ENCODE peak calls at places on chromosome 12, in eight cellular contexts. V is fibroblast of pulmonary artery, O is endodermal cell, Y is cardiac fibroblast, S is fibroblast of the aortic adventitia, Z is fibroblast of lung, W is choroid plexus epithelial cell, X is AG10803. T is an unnamed sample.

GRCh38 chr12:121064116-121064515 is 25.1 kb upstream of the OASL start:
- DNase-seq in V (no peak), O (peak; percentile 28), Y (no peak), S (no peak), Z (no peak), W (no peak), X (no peak), T (no peak)

GRCh38 chr12:8032242-8033152 is at the start of gene FOXJ2:
- DNase-seq in V (peak; percentile 68), O (peak; percentile 93), Y (peak; percentile 79), S (peak; percentile 59), Z (peak; percentile 67), W (peak; percentile 73), X (peak; percentile 64), T (peak; percentile 32)

GRCh38 chr12:42767326-42767954 is 177.9 kb upstream of the PRICKLE1 start:
- DNase-seq in V (no peak), O (no peak), Y (no peak), S (no peak), Z (no peak), W (no peak), X (no peak), T (no peak)

GRCh38 chr12:89994901-89995300 is 286.3 kb upstream of the ATP2B1 start:
- DNase-seq in V (no peak), O (no peak), Y (no peak), S (no peak), Z (no peak), W (no peak), X (no peak), T (no peak)

GRCh38 chr12:87185367-87185766 is 843.8 kb downstream of the C12orf50 start:
- DNase-seq in V (no peak), O (no peak), Y (no peak), S (no peak), Z (no peak), W (no peak), X (no peak), T (no peak)

GRCh38 chr12:57712671-57713070 is 18.7 kb downstream of the OS9 start:
- DNase-seq in V (no peak), O (no peak), Y (no peak), S (no peak), Z (no peak), W (no peak), X (no peak), T (no peak)

GRCh38 chr12:25194211-25194610 is 749 bp downstream of the DNAI7 start:
- DNase-seq in V (no peak), O (no peak), Y (no peak), S (no peak), Z (no peak), W (no peak), X (peak; percentile 57), T (no peak)

GRCh38 chr12:18171571-18171970 is 81.6 kb upstream of the RERGL start:
- DNase-seq in V (peak; percentile 6), O (no peak), Y (no peak), S (peak; percentile 55), Z (peak; percentile 63), W (peak; percentile 23), X (peak; percentile 59), T (no peak)

GRCh38 chr12:33770652-33771051 is 251.6 kb upstream of the ALG10 start:
- DNase-seq in V (no peak), O (no peak), Y (no peak), S (no peak), Z (no peak), W (no peak), X (no peak), T (no peak)

GRCh38 chr12:111424793-111425251 is 19.1 kb downstream of the SH2B3 start:
- DNase-seq in V (no peak), O (peak; percentile 94), Y (no peak), S (no peak), Z (no peak), W (no peak), X (no peak), T (no peak)

GRCh38 chr12:47942327-47943230 is 20.8 kb upstream of the TMEM106C start:
- DNase-seq in V (no peak), O (peak; percentile 92), Y (no peak), S (no peak), Z (no peak), W (peak; percentile 11), X (no peak), T (no peak)

GRCh38 chr12:40986031-40986430 is 202.1 kb upstream of the PDZRN4 start:
- DNase-seq in V (no peak), O (no peak), Y (no peak), S (no peak), Z (no peak), W (no peak), X (no peak), T (no peak)

GRCh38 chr12:11927311-11927935 is 143.3 kb upstream of the BCL2L14 start:
- DNase-seq in V (peak; percentile 75), O (peak; percentile 76), Y (peak; percentile 79), S (peak; percentile 39), Z (peak; percentile 49), W (peak; percentile 79), X (no peak), T (no peak)

GRCh38 chr12:9793774-9794395 is 33.2 kb upstream of the CD69 start:
- DNase-seq in V (no peak), O (no peak), Y (no peak), S (no peak), Z (no peak), W (no peak), X (no peak), T (no peak)

GRCh38 chr12:108214486-108214885 is 85.4 kb downstream of the WSCD2 start:
- DNase-seq in V (peak; percentile 26), O (peak; percentile 95), Y (peak; percentile 6), S (peak; percentile 25), Z (peak; percentile 7), W (peak; percentile 43), X (peak; percentile 16), T (peak; percentile 0)

GRCh38 chr12:16685107-16685506 is 79.1 kb upstream of the LMO3 start:
- DNase-seq in V (peak; percentile 55), O (no peak), Y (peak; percentile 50), S (peak; percentile 47), Z (peak; percentile 1), W (no peak), X (peak; percentile 2), T (peak; percentile 2)

GRCh38 chr12:42056130-42056529 is 88.5 kb downstream of the GXYLT1 start:
- DNase-seq in V (no peak), O (no peak), Y (no peak), S (no peak), Z (no peak), W (no peak), X (no peak), T (no peak)

GRCh38 chr12:120121766-120122293 is 5.3 kb upstream of the RAB35 start:
- DNase-seq in V (no peak), O (no peak), Y (no peak), S (no peak), Z (no peak), W (no peak), X (no peak), T (no peak)

GRCh38 chr12:89648211-89648930 is 60.3 kb downstream of the ATP2B1 start:
- DNase-seq in V (peak; percentile 44), O (peak; percentile 89), Y (peak; percentile 60), S (peak; percentile 57), Z (peak; percentile 60), W (peak; percentile 61), X (no peak), T (peak; percentile 1)

GRCh38 chr12:99111600-99111999 is 466.5 kb downstream of the APAF1 start:
- DNase-seq in V (no peak), O (no peak), Y (no peak), S (no peak), Z (no peak), W (no peak), X (no peak), T (no peak)

GRCh38 chr12:63066136-63066535 is 84.9 kb downstream of the AVPR1A start:
- DNase-seq in V (no peak), O (no peak), Y (no peak), S (no peak), Z (no peak), W (no peak), X (no peak), T (no peak)

GRCh38 chr12:63070709-63071108 is 80.3 kb downstream of the AVPR1A start:
- DNase-seq in V (no peak), O (no peak), Y (no peak), S (no peak), Z (no peak), W (peak; percentile 15), X (no peak), T (peak; percentile 10)

GRCh38 chr12:63066782-63067181 is 84.2 kb downstream of the AVPR1A start:
- DNase-seq in V (no peak), O (peak; percentile 65), Y (no peak), S (no peak), Z (no peak), W (no peak), X (no peak), T (no peak)

GRCh38 chr12:63069860-63070617 is 81.0 kb downstream of the AVPR1A start:
- DNase-seq in V (no peak), O (no peak), Y (no peak), S (no peak), Z (no peak), W (no peak), X (no peak), T (no peak)

DNA sequence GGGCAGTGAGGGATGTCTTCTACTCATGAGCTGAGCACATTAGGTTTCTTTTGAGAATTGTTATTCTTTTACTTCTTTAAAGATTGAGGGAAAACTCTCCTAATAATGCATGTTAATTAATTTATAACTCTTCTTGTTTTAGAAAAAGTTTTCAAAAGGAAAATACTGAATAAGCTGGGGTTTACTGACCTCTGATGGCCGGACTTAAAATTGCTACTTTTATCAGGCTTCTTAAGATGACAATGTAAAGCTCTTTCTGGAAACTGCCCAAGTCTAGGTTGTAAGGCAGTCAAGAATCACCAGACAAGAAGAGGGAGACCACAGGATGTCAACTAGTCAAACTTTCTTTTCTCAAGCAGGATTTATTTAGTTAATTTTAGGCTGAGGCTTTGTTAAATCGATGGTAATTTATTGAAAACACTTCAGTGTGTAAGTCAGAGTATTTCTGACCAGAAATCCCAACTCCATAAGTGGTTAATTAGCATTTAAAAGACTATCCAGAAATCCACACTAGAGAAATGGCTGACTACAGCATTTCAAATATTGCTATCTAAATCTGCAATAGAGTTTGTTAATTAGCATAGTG is 82.1 kb downstream of the AVPR1A start:
- DNase-seq in V (peak; percentile 76), O (no peak), Y (peak; percentile 82), S (peak; percentile 87), Z (peak; percentile 76), W (peak; percentile 93), X (peak; percentile 65), T (peak; percentile 68)
- TF ChIP-seq CTCF in V (peak; percentile 59), O (peak; percentile 84), Y (peak; percentile 52), S (peak; percentile 56), Z (peak; percentile 60), W (peak; percentile 64), X (peak; percentile 61), T (peak; percentile 84)

GRCh38 chr12:116697305-116698130 is 40.4 kb downstream of the SPRING1 start:
- DNase-seq in V (no peak), O (peak; percentile 95), Y (peak; percentile 21), S (peak; percentile 20), Z (peak; percentile 15), W (no peak), X (no peak), T (no peak)
- TF ChIP-seq CTCF in V (peak; percentile 28), O (peak; percentile 82), Y (peak; percentile 26), S (peak; percentile 24), Z (peak; percentile 23), W (peak; percentile 33), X (peak; percentile 41), T (peak; percentile 54)

GRCh38 chr12:106722854-106723253 is 51.6 kb upstream of the RIC8B start:
- DNase-seq in V (no peak), O (peak; percentile 65), Y (no peak), S (no peak), Z (no peak), W (no peak), X (no peak), T (no peak)
- TF ChIP-seq CTCF in V (peak; percentile 9), O (peak; percentile 67), Y (no peak), S (no peak), Z (no peak), W (peak; percentile 33), X (no peak), T (peak; percentile 25)

GRCh38 chr12:116015525-116015924 is 262.0 kb downstream of the MED13L start:
- DNase-seq in V (peak; percentile 76), O (no peak), Y (peak; percentile 77), S (peak; percentile 74), Z (peak; percentile 82), W (peak; percentile 85), X (peak; percentile 63), T (peak; percentile 49)
- TF ChIP-seq CTCF in V (peak; percentile 71), O (peak; percentile 70), Y (peak; percentile 64), S (peak; percentile 73), Z (peak; percentile 61), W (peak; percentile 74), X (peak; percentile 71), T (peak; percentile 77)

T was measured in HFFc6.